ENCODE peak calls at places on chromosomes 12 and 14, in nine cellular contexts. One of them, this sample, is unnamed.

GRCh38 chr12:115402443-115403170 is 718.6 kb upstream of the TBX3 start:
- DNase-seq in Calu3: no peak
- DNase-seq in astrocyte of the spinal cord: peak; percentile 19
- DNase-seq in foreskin fibroblast: peak; percentile 58
- DNase-seq in thoracic aorta: no peak
- DNase-seq in B cell: no peak
- DNase-seq in progenitor cell of endocrine pancreas: no peak
- DNase-seq in ovary: no peak
- DNase-seq in GM20000: no peak
- DNase-seq in this sample: no peak

GRCh38 chr14:28635387-28635786 is 131.2 kb upstream of the FOXG1 start:
- DNase-seq in Calu3: peak; percentile 28
- DNase-seq in astrocyte of the spinal cord: peak; percentile 72
- DNase-seq in foreskin fibroblast: peak; percentile 42
- DNase-seq in thoracic aorta: no peak
- DNase-seq in B cell: peak; percentile 11
- DNase-seq in progenitor cell of endocrine pancreas: no peak
- DNase-seq in ovary: no peak
- DNase-seq in GM20000: no peak
- DNase-seq in this sample: peak; percentile 2

GRCh38 chr12:112126916-112127315 is 1.6 kb downstream of the TRAFD1 start:
- DNase-seq in Calu3: no peak
- DNase-seq in astrocyte of the spinal cord: no peak
- DNase-seq in foreskin fibroblast: no peak
- DNase-seq in thoracic aorta: no peak
- DNase-seq in B cell: no peak
- DNase-seq in progenitor cell of endocrine pancreas: no peak
- DNase-seq in ovary: no peak
- DNase-seq in GM20000: no peak
- DNase-seq in this sample: no peak

GRCh38 chr12:15278816-15279658 is 43.3 kb upstream of the PTPRO start:
- DNase-seq in Calu3: peak; percentile 25
- DNase-seq in astrocyte of the spinal cord: peak; percentile 55
- DNase-seq in foreskin fibroblast: peak; percentile 92
- DNase-seq in thoracic aorta: peak; percentile 79
- DNase-seq in B cell: no peak
- DNase-seq in progenitor cell of endocrine pancreas: no peak
- DNase-seq in ovary: peak; percentile 43
- DNase-seq in GM20000: no peak
- DNase-seq in this sample: peak; percentile 90

GRCh38 chr12:122851820-122852219 is 16.6 kb downstream of the HIP1R start:
- DNase-seq in Calu3: no peak
- DNase-seq in astrocyte of the spinal cord: peak; percentile 86
- DNase-seq in foreskin fibroblast: peak; percentile 95
- DNase-seq in thoracic aorta: no peak
- DNase-seq in B cell: no peak
- DNase-seq in progenitor cell of endocrine pancreas: no peak
- DNase-seq in ovary: no peak
- DNase-seq in GM20000: no peak
- DNase-seq in this sample: no peak

GRCh38 chr14:101588990-101589389 is 27.7 kb downstream of the DIO3 start:
- DNase-seq in Calu3: no peak
- DNase-seq in astrocyte of the spinal cord: no peak
- DNase-seq in foreskin fibroblast: no peak
- DNase-seq in thoracic aorta: no peak
- DNase-seq in B cell: no peak
- DNase-seq in progenitor cell of endocrine pancreas: no peak
- DNase-seq in ovary: no peak
- DNase-seq in GM20000: no peak
- DNase-seq in this sample: no peak

GRCh38 chr14:57136669-57137068 is 132.0 kb downstream of the EXOC5 start:
- DNase-seq in Calu3: no peak
- DNase-seq in astrocyte of the spinal cord: no peak
- DNase-seq in foreskin fibroblast: no peak
- DNase-seq in thoracic aorta: no peak
- DNase-seq in B cell: no peak
- DNase-seq in progenitor cell of endocrine pancreas: no peak
- DNase-seq in ovary: peak; percentile 40
- DNase-seq in GM20000: no peak
- DNase-seq in this sample: no peak

GRCh38 chr14:100865682-100866591 is 37.6 kb downstream of the RTL1 start:
- DNase-seq in Calu3: no peak
- DNase-seq in astrocyte of the spinal cord: no peak
- DNase-seq in foreskin fibroblast: no peak
- DNase-seq in thoracic aorta: no peak
- DNase-seq in B cell: no peak
- DNase-seq in progenitor cell of endocrine pancreas: no peak
- DNase-seq in ovary: peak; percentile 45
- DNase-seq in GM20000: no peak
- DNase-seq in this sample: no peak

GRCh38 chr12:68240079-68240478 is 13.3 kb downstream of the IL22 start:
- DNase-seq in Calu3: no peak
- DNase-seq in astrocyte of the spinal cord: peak; percentile 84
- DNase-seq in foreskin fibroblast: peak; percentile 76
- DNase-seq in thoracic aorta: no peak
- DNase-seq in B cell: no peak
- DNase-seq in progenitor cell of endocrine pancreas: no peak
- DNase-seq in ovary: no peak
- DNase-seq in GM20000: no peak
- DNase-seq in this sample: peak; percentile 39

GRCh38 chr12:94649349-94650142 is 811 bp downstream of the TMCC3 start:
- DNase-seq in Calu3: peak; percentile 52
- DNase-seq in astrocyte of the spinal cord: peak; percentile 32
- DNase-seq in foreskin fibroblast: peak; percentile 71
- DNase-seq in thoracic aorta: no peak
- DNase-seq in B cell: peak; percentile 66
- DNase-seq in progenitor cell of endocrine pancreas: peak; percentile 59
- DNase-seq in ovary: peak; percentile 73
- DNase-seq in GM20000: peak; percentile 75
- DNase-seq in this sample: no peak

GRCh38 chr14:57574617-57575288 is 81.1 kb upstream of the CCDC198 start:
- DNase-seq in Calu3: peak; percentile 34
- DNase-seq in astrocyte of the spinal cord: no peak
- DNase-seq in foreskin fibroblast: no peak
- DNase-seq in thoracic aorta: no peak
- DNase-seq in B cell: no peak
- DNase-seq in progenitor cell of endocrine pancreas: no peak
- DNase-seq in ovary: no peak
- DNase-seq in GM20000: no peak
- DNase-seq in this sample: no peak

GRCh38 chr12:6124411-6125151 is at the start of gene VWF:
- DNase-seq in Calu3: no peak
- DNase-seq in astrocyte of the spinal cord: no peak
- DNase-seq in foreskin fibroblast: no peak
- DNase-seq in thoracic aorta: no peak
- DNase-seq in B cell: no peak
- DNase-seq in progenitor cell of endocrine pancreas: no peak
- DNase-seq in ovary: no peak
- DNase-seq in GM20000: peak; percentile 7
- DNase-seq in this sample: no peak

GRCh38 chr14:64714432-64715025 is 10.3 kb downstream of the PLEKHG3 start:
- DNase-seq in Calu3: no peak
- DNase-seq in astrocyte of the spinal cord: no peak
- DNase-seq in foreskin fibroblast: no peak
- DNase-seq in thoracic aorta: no peak
- DNase-seq in B cell: no peak
- DNase-seq in progenitor cell of endocrine pancreas: no peak
- DNase-seq in ovary: no peak
- DNase-seq in GM20000: no peak
- DNase-seq in this sample: no peak

GRCh38 chr14:50837850-50838470 is 7.0 kb upstream of the NIN start:
- DNase-seq in Calu3: no peak
- DNase-seq in astrocyte of the spinal cord: no peak
- DNase-seq in foreskin fibroblast: no peak
- DNase-seq in thoracic aorta: no peak
- DNase-seq in B cell: no peak
- DNase-seq in progenitor cell of endocrine pancreas: no peak
- DNase-seq in ovary: no peak
- DNase-seq in GM20000: no peak
- DNase-seq in this sample: no peak

GRCh38 chr12:2347844-2348476 is 295.2 kb downstream of the CACNA1C start:
- DNase-seq in Calu3: no peak
- DNase-seq in astrocyte of the spinal cord: no peak
- DNase-seq in foreskin fibroblast: no peak
- DNase-seq in thoracic aorta: peak; percentile 37
- DNase-seq in B cell: no peak
- DNase-seq in progenitor cell of endocrine pancreas: no peak
- DNase-seq in ovary: no peak
- DNase-seq in GM20000: no peak
- DNase-seq in this sample: no peak

GRCh38 chr12:31245822-31246469 is 80.0 kb downstream of the SINHCAF start:
- DNase-seq in Calu3: no peak
- DNase-seq in astrocyte of the spinal cord: no peak
- DNase-seq in foreskin fibroblast: no peak
- DNase-seq in thoracic aorta: no peak
- DNase-seq in B cell: no peak
- DNase-seq in progenitor cell of endocrine pancreas: no peak
- DNase-seq in ovary: no peak
- DNase-seq in GM20000: no peak
- DNase-seq in this sample: no peak
- TF ChIP-seq CTCF in Calu3: peak; percentile 13
- TF ChIP-seq CTCF in astrocyte of the spinal cord: no peak
- TF ChIP-seq CTCF in foreskin fibroblast: no peak
- TF ChIP-seq CTCF in thoracic aorta: no peak
- TF ChIP-seq CTCF in B cell: no peak
- TF ChIP-seq CTCF in progenitor cell of endocrine pancreas: peak; percentile 55
- TF ChIP-seq CTCF in ovary: no peak
- TF ChIP-seq CTCF in GM20000: no peak
- TF ChIP-seq CTCF in this sample: no peak

GRCh38 chr12:76878045-76878898 is 547 bp downstream of the CSRP2 start:
- DNase-seq in Calu3: peak; percentile 44
- DNase-seq in astrocyte of the spinal cord: peak; percentile 30
- DNase-seq in foreskin fibroblast: peak; percentile 33
- DNase-seq in thoracic aorta: no peak
- DNase-seq in B cell: peak; percentile 41
- DNase-seq in progenitor cell of endocrine pancreas: peak; percentile 48
- DNase-seq in ovary: no peak
- DNase-seq in GM20000: peak; percentile 51
- DNase-seq in this sample: no peak
- TF ChIP-seq CTCF in Calu3: peak; percentile 34
- TF ChIP-seq CTCF in astrocyte of the spinal cord: peak; percentile 19
- TF ChIP-seq CTCF in foreskin fibroblast: no peak
- TF ChIP-seq CTCF in thoracic aorta: peak; percentile 24
- TF ChIP-seq CTCF in B cell: peak; percentile 45
- TF ChIP-seq CTCF in progenitor cell of endocrine pancreas: peak; percentile 61
- TF ChIP-seq CTCF in ovary: no peak
- TF ChIP-seq CTCF in GM20000: no peak
- TF ChIP-seq CTCF in this sample: peak; percentile 19

GRCh38 chr14:90447720-90448497 is 51.1 kb downstream of the CALM1 start:
- DNase-seq in Calu3: no peak
- DNase-seq in astrocyte of the spinal cord: no peak
- DNase-seq in foreskin fibroblast: no peak
- DNase-seq in thoracic aorta: no peak
- DNase-seq in B cell: no peak
- DNase-seq in progenitor cell of endocrine pancreas: no peak
- DNase-seq in ovary: no peak
- DNase-seq in GM20000: no peak
- DNase-seq in this sample: no peak
- TF ChIP-seq CTCF in Calu3: no peak
- TF ChIP-seq CTCF in astrocyte of the spinal cord: no peak
- TF ChIP-seq CTCF in foreskin fibroblast: no peak
- TF ChIP-seq CTCF in thoracic aorta: no peak
- TF ChIP-seq CTCF in B cell: no peak
- TF ChIP-seq CTCF in progenitor cell of endocrine pancreas: no peak
- TF ChIP-seq CTCF in ovary: no peak
- TF ChIP-seq CTCF in GM20000: no peak
- TF ChIP-seq CTCF in this sample: no peak

GRCh38 chr12:84502907-84503787 is 409.5 kb downstream of the SLC6A15 start:
- DNase-seq in Calu3: peak; percentile 63
- DNase-seq in astrocyte of the spinal cord: peak; percentile 70
- DNase-seq in foreskin fibroblast: peak; percentile 90
- DNase-seq in thoracic aorta: no peak
- DNase-seq in B cell: peak; percentile 24
- DNase-seq in progenitor cell of endocrine pancreas: peak; percentile 48
- DNase-seq in ovary: no peak
- DNase-seq in GM20000: peak; percentile 39
- DNase-seq in this sample: peak; percentile 44
- TF ChIP-seq CTCF in Calu3: peak; percentile 62
- TF ChIP-seq CTCF in astrocyte of the spinal cord: peak; percentile 79
- TF ChIP-seq CTCF in foreskin fibroblast: peak; percentile 75
- TF ChIP-seq CTCF in thoracic aorta: no peak
- TF ChIP-seq CTCF in B cell: peak; percentile 14
- TF ChIP-seq CTCF in progenitor cell of endocrine pancreas: peak; percentile 83
- TF ChIP-seq CTCF in ovary: no peak
- TF ChIP-seq CTCF in GM20000: peak; percentile 44
- TF ChIP-seq CTCF in this sample: peak; percentile 73

DNA sequence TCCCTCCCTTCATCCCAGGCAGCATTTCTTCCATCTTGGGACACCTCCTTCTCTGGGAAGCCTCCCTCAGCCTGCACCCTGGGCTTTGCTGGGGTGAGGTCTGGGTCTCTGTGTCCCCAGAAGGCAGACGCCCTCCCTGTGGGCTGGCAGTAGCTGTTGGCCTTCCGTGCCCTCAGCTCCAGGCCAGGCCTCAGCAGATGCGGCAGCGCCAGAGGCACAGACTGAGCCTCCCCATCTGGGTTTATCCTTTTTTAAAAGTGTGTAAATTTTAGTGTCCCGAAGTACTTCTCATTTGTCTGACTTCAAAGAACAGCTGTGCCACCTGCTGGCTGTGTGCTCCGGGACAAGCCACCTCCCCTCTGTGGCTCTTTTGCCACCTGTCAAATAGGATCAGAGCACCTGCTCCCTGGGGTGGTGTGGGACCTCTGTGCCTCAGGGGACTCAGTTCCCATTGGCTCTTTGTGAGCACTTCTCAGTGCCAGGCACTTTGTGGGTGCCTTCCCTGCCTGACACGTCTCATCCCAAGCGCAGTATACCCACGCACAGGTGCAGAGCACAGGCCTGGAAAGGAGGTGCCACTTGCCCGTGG is 11.1 kb downstream of the EXOC3L4 start:
- DNase-seq in Calu3: peak; percentile 57
- DNase-seq in astrocyte of the spinal cord: no peak
- DNase-seq in foreskin fibroblast: peak; percentile 23
- DNase-seq in thoracic aorta: no peak
- DNase-seq in B cell: peak; percentile 50
- DNase-seq in progenitor cell of endocrine pancreas: no peak
- DNase-seq in ovary: no peak
- DNase-seq in GM20000: peak; percentile 74
- DNase-seq in this sample: no peak
- TF ChIP-seq CTCF in Calu3: no peak
- TF ChIP-seq CTCF in astrocyte of the spinal cord: no peak
- TF ChIP-seq CTCF in foreskin fibroblast: no peak
- TF ChIP-seq CTCF in thoracic aorta: no peak
- TF ChIP-seq CTCF in B cell: peak; percentile 12
- TF ChIP-seq CTCF in progenitor cell of endocrine pancreas: no peak
- TF ChIP-seq CTCF in ovary: no peak
- TF ChIP-seq CTCF in GM20000: peak; percentile 7
- TF ChIP-seq CTCF in this sample: no peak

GRCh38 chr12:106790020-106790419 is 15.5 kb downstream of the RIC8B start:
- DNase-seq in Calu3: no peak
- DNase-seq in astrocyte of the spinal cord: no peak
- DNase-seq in foreskin fibroblast: no peak
- DNase-seq in thoracic aorta: no peak
- DNase-seq in B cell: no peak
- DNase-seq in progenitor cell of endocrine pancreas: no peak
- DNase-seq in ovary: no peak
- DNase-seq in GM20000: no peak
- DNase-seq in this sample: no peak
- TF ChIP-seq CTCF in Calu3: no peak
- TF ChIP-seq CTCF in astrocyte of the spinal cord: peak; percentile 12
- TF ChIP-seq CTCF in foreskin fibroblast: no peak
- TF ChIP-seq CTCF in thoracic aorta: no peak
- TF ChIP-seq CTCF in B cell: no peak
- TF ChIP-seq CTCF in progenitor cell of endocrine pancreas: peak; percentile 30
- TF ChIP-seq CTCF in ovary: no peak
- TF ChIP-seq CTCF in GM20000: peak; percentile 8
- TF ChIP-seq CTCF in this sample: no peak

GRCh38 chr12:42332301-42332894 is 6.4 kb downstream of the PPHLN1 start:
- DNase-seq in Calu3: peak; percentile 17
- DNase-seq in astrocyte of the spinal cord: peak; percentile 56
- DNase-seq in foreskin fibroblast: peak; percentile 66
- DNase-seq in thoracic aorta: no peak
- DNase-seq in B cell: peak; percentile 59
- DNase-seq in progenitor cell of endocrine pancreas: no peak
- DNase-seq in ovary: no peak
- DNase-seq in GM20000: peak; percentile 43
- DNase-seq in this sample: no peak
- TF ChIP-seq CTCF in Calu3: no peak
- TF ChIP-seq CTCF in astrocyte of the spinal cord: peak; percentile 47
- TF ChIP-seq CTCF in foreskin fibroblast: peak; percentile 38
- TF ChIP-seq CTCF in thoracic aorta: peak; percentile 62
- TF ChIP-seq CTCF in B cell: peak; percentile 79
- TF ChIP-seq CTCF in progenitor cell of endocrine pancreas: peak; percentile 62
- TF ChIP-seq CTCF in ovary: peak; percentile 42
- TF ChIP-seq CTCF in GM20000: no peak
- TF ChIP-seq CTCF in this sample: peak; percentile 36